ENCODE peak calls at places on chromosome 10, in four cellular contexts. Y, P, I and R are unnamed samples.

GRCh38 chr10:72083234-72084093 is 4.9 kb downstream of the SPOCK2 start:
- DNase-seq in Y (no peak), I (no peak), P (no peak), R (no peak)

GRCh38 chr10:48924988-48925387 is 14.7 kb downstream of the LRRC18 start:
- DNase-seq in P (no peak), Y (no peak), I (no peak), R (no peak)

GRCh38 chr10:114767589-114768393 is 53.8 kb upstream of the FHIP2A start:
- DNase-seq in I (peak), Y (no peak), P (no peak), R (peak)

GRCh38 chr10:99431190-99431549 is 746 bp upstream of the GOT1 start:
- DNase-seq in P (peak), Y (no peak), I (peak), R (no peak)

GRCh38 chr10:24722676-24723385 is 856 bp downstream of the ARHGAP21 start:
- DNase-seq in I (peak), Y (no peak), P (no peak), R (peak)

GRCh38 chr10:64586930-64587503 is 1065.8 kb downstream of the REEP3 start:
- DNase-seq in I (no peak), Y (no peak), P (no peak), R (no peak)

GRCh38 chr10:128568979-128569378 is 442.8 kb upstream of the MKI67 start:
- DNase-seq in I (no peak), Y (no peak), P (no peak), R (no peak)

GRCh38 chr10:126571203-126571602 is 99.3 kb downstream of the C10orf90 start:
- DNase-seq in I (no peak), P (no peak), Y (no peak), R (no peak)

GRCh38 chr10:21528452-21529235 is 3.2 kb upstream of the SKIDA1 start:
- DNase-seq in P (peak), I (no peak), Y (no peak), R (no peak)

GRCh38 chr10:117374506-117375359 is 507 bp downstream of the PDZD8 start:
- DNase-seq in Y (peak), I (peak), P (peak), R (no peak)

GRCh38 chr10:92961638-92962037 is 99.0 kb upstream of the CYP26C1 start:
- DNase-seq in Y (no peak), I (no peak), P (no peak), R (no peak)

GRCh38 chr10:131519723-131520122 is 208.2 kb upstream of the TCERG1L start:
- DNase-seq in I (no peak), P (no peak), Y (no peak), R (no peak)

GRCh38 chr10:133083422-133084100 is 4.2 kb upstream of the ADGRA1 start:
- DNase-seq in P (no peak), Y (no peak), I (no peak), R (no peak)

GRCh38 chr10:90884414-90884813 is 12.6 kb downstream of the RPP30 start:
- DNase-seq in P (no peak), I (no peak), Y (no peak), R (no peak)

GRCh38 chr10:32189400-32190084 is 133.3 kb upstream of the KIF5B start:
- DNase-seq in Y (no peak), P (peak), I (peak), R (peak)